ENCODE peak calls at places on chromosome 2, in nine cellular contexts. N is AG08395; Y is IMR-90; A is activated CD4-positive, alpha-beta T cell treated with anti-CD3 and anti-CD28 coated beads, Interleukin-2, amount 50 U/mL, for 1 hour; K is activated CD8-positive, alpha-beta memory T cell treated with anti-CD3 and anti-CD28 coated beads, Interleukin-2, amount 10 ng/mL, durations not matched to agents 7 days and 5 days; M is NCI-H1417; P is fibroblast of the aortic adventitia; I is RPMI7951; D is GM23248. O is an unnamed sample.

GRCh38 chr2:240436626-240437180 is 1.2 kb downstream of the GPC1 start:
- DNase-seq in N (no peak), Y (peak), A (no peak), K (no peak), M (peak), P (peak), I (no peak), D (peak), O (no peak)

GRCh38 chr2:192140236-192140839 is 54.4 kb downstream of the TMEFF2 start:
- DNase-seq in N (no peak), Y (no peak), A (no peak), K (no peak), M (no peak), P (no peak), I (no peak), D (no peak), O (no peak)

GRCh38 chr2:72220170-72220569 is 72.5 kb upstream of the CYP26B1 start:
- DNase-seq in N (no peak), Y (no peak), A (no peak), K (no peak), M (no peak), P (no peak), I (peak), D (no peak), O (peak)

GRCh38 chr2:8116661-8117060 is 565.2 kb upstream of the ID2 start:
- DNase-seq in N (no peak), Y (no peak), A (no peak), K (no peak), M (no peak), P (no peak), I (no peak), D (no peak), O (no peak)

GRCh38 chr2:131521961-131522781 is 5.5 kb upstream of the CCDC74A start:
- DNase-seq in N (peak), Y (no peak), A (no peak), K (no peak), M (no peak), P (peak), I (peak), D (no peak), O (no peak)

GRCh38 chr2:146801886-146802285 is 1042.9 kb upstream of the ACVR2A start:
- DNase-seq in N (no peak), Y (no peak), A (no peak), K (no peak), M (no peak), P (no peak), I (no peak), D (no peak), O (no peak)

GRCh38 chr2:113124181-113124961 is 3.0 kb upstream of the IL1RN start:
- DNase-seq in N (peak), Y (peak), A (no peak), K (peak), M (no peak), P (peak), I (peak), D (peak), O (no peak)

GRCh38 chr2:42854207-42854818 is 61.9 kb upstream of the HAAO start:
- DNase-seq in N (peak), Y (peak), A (no peak), K (no peak), M (no peak), P (peak), I (no peak), D (peak), O (no peak)

GRCh38 chr2:201900362-201900761 is 94.0 kb downstream of the CDK15 start:
- DNase-seq in N (no peak), Y (peak), A (no peak), K (no peak), M (no peak), P (no peak), I (peak), D (peak), O (no peak)

GRCh38 chr2:138078153-138078552 is 113.9 kb downstream of the HNMT start:
- DNase-seq in N (peak), Y (no peak), A (no peak), K (no peak), M (no peak), P (no peak), I (no peak), D (peak), O (no peak)

O was measured in RCC 7860.